ENCODE peak calls at places on chromosomes 5 and 9, in nine cellular contexts. M is uterus, S is heart right ventricle, T is neuronal stem cell, F is mammary epithelial cell, L is brain microvascular endothelial cell, N is endothelial cell of umbilical vein, A is H7, J is mucosa of descending colon. C is an unnamed sample. For H3K36me3, the result is how much of the 10 kb centered on the place peaks cover.

GRCh38 chr5:138230261-138230660 is 17.1 kb upstream of the CDC23 start:
- DNase-seq in A (no peak), M (no peak), J (no peak), N (no peak), S (peak), T (no peak), F (no peak), L (no peak), C (peak)

GRCh38 chr9:136584401-136585328 is 38.8 kb upstream of the NOTCH1 start:
- DNase-seq in J (no peak), T (no peak), A (no peak), F (no peak), S (peak), N (no peak), L (no peak), M (peak), C (no peak)

GRCh38 chr5:98428806-98429205 is 344.7 kb upstream of the RGMB start:
- DNase-seq in J (peak), S (no peak), N (peak), F (peak), T (no peak), M (no peak), L (peak), A (no peak), C (no peak)

GRCh38 chr5:74651710-74652109 is 11.2 kb upstream of the ENC1 start:
- DNase-seq in M (no peak), L (no peak), T (no peak), N (no peak), S (no peak), J (no peak), F (peak), A (no peak), C (no peak)

GRCh38 chr9:122382901-122383850 is 12.4 kb downstream of the PTGS1 start:
- DNase-seq in L (no peak), S (no peak), F (no peak), M (no peak), N (no peak), T (no peak), A (no peak), J (no peak), C (no peak)

GRCh38 chr5:7871560-7872113 is 2.7 kb downstream of the MTRR start:
- DNase-seq in A (no peak), J (peak), T (no peak), S (no peak), F (no peak), N (no peak), L (no peak), M (no peak), C (no peak)

GRCh38 chr5:149618581-149619248 is 37.4 kb downstream of the ARHGEF37 start:
- DNase-seq in N (peak), F (peak), S (no peak), M (no peak), J (peak), A (peak), T (peak), L (peak), C (peak)

GRCh38 chr5:171422495-171422894 is 3.0 kb downstream of the FGF18 start:
- DNase-seq in L (no peak), F (no peak), A (no peak), N (no peak), M (no peak), S (no peak), T (no peak), J (no peak), C (no peak)

GRCh38 chr5:16457853-16458252 is 7.7 kb downstream of the ZNF622 start:
- DNase-seq in S (no peak), F (peak), J (no peak), N (no peak), M (no peak), T (no peak), L (no peak), A (no peak), C (no peak)

GRCh38 chr5:16454686-16455085 is 10.9 kb downstream of the ZNF622 start:
- DNase-seq in J (no peak), L (no peak), N (no peak), T (no peak), F (no peak), S (no peak), A (no peak), M (no peak), C (no peak)

GRCh38 chr5:16455670-16456069 is 9.9 kb downstream of the ZNF622 start:
- DNase-seq in S (no peak), F (no peak), L (no peak), A (no peak), M (no peak), T (no peak), J (no peak), N (no peak), C (no peak)

GRCh38 chr5:16457451-16457850 is 8.1 kb downstream of the ZNF622 start:
- DNase-seq in L (no peak), M (no peak), S (no peak), N (peak), T (no peak), F (no peak), A (no peak), J (no peak), C (no peak)

GRCh38 chr5:16456103-16456832 is 9.3 kb downstream of the ZNF622 start:
- DNase-seq in L (peak), M (peak), S (no peak), T (peak), N (peak), J (peak), F (peak), A (peak), C (no peak)
- H3K36me3 ChIP-seq in L (half or more), M (under half), S (under half), T (under half), N (under half), J (under half), F (under half), A (under half), C (under half)

GRCh38 chr5:172729588-172729987 is 41.4 kb downstream of the DUSP1 start:
- DNase-seq in F (no peak), M (no peak), L (no peak), J (no peak), N (no peak), T (no peak), A (no peak), S (no peak), C (no peak)
- H3K36me3 ChIP-seq in F (under half), M (under half), L (under half), J (under half), N (under half), T (under half), A (under half), S (under half), C (under half)

DNA sequence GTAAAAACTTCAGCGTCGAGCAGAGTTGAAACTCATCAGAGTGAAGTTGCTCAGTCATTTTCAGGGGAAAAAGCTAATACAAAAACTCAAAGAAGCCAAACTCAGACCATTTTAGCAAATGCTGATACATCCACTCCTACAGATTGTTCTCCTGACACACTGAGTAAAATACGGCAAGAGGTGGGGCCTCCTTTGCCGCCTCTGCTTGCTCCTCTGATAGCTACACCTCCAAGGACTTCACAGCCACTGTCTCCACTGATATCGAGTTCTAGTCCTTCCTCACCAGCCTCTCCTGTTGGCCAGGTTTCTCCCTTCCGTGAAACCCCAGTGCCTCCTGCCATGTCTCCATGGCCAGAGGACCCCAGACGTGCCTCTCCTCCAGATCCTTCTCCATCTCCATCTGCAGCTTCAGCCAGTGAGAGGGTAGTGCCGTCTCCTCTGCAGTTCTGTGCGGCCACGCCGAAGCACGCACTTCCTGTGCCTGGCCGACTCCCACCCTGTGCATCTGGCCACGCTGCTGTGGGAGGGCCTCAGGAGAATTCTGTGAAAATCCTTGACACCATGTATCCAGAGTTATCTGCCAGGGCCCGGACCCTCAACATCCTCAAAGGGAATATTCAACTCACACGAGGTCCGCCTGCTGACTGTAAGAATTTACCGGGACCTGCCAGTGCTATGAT is 41.7 kb downstream of the ICE1 start:
- DNase-seq in M (no peak), S (no peak), F (no peak), T (no peak), L (no peak), J (no peak), A (no peak), N (no peak), C (no peak)
- H3K36me3 ChIP-seq in M (under half), S (under half), F (under half), T (under half), L (under half), J (under half), A (under half), N (under half), C (under half)

GRCh38 chr9:127509955-127510299 is 58.6 kb downstream of the LRSAM1 start:
- DNase-seq in N (no peak), F (no peak), J (no peak), S (no peak), M (no peak), L (no peak), T (no peak), A (no peak), C (no peak)

GRCh38 chr9:127508901-127509260 is 57.6 kb downstream of the LRSAM1 start:
- DNase-seq in L (no peak), J (no peak), N (no peak), M (no peak), F (no peak), T (no peak), A (no peak), S (no peak), C (no peak)

GRCh38 chr9:127507751-127508648 is 56.7 kb downstream of the LRSAM1 start:
- DNase-seq in T (no peak), M (no peak), A (no peak), N (no peak), L (no peak), J (no peak), F (no peak), S (no peak), C (no peak)

GRCh38 chr9:127506814-127507750 is 55.8 kb downstream of the LRSAM1 start:
- DNase-seq in F (no peak), T (no peak), M (no peak), L (peak), J (no peak), N (no peak), A (no peak), S (no peak), C (peak)

DNA sequence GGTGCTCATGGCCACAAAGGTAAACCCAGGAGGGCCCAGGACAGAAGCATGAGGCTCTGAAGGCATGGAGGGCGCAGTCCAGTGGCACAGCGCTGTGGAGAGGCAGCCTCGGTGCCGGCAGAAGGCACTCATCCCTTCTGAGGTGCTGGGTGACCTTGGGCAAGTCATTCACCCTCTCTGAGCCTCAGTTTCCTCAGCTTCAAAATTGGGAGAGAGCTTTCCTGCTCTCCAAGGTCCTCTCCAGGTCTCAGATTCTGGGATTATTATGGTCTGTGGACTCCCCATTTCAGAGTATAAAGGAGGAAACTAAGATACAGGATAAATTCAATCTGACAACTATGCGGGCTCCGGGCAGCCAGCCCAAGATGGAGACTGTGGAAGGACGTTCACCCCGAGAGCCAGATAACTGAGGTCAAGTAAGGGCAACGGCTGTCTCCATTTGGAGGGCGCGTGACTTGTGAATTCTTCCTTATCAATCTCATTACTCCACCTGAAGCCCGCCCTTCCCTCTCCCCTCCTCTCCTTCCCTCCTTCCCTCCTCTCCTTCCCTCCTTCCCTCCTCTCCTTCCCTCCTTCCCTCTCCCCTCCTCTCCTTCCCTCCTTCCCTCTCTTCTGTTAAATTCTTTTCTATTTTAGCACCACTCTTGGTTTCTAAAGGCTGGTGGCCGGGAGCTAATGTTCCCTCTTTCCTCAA is 58.1 kb downstream of the LRSAM1 start:
- DNase-seq in A (no peak), T (no peak), F (no peak), M (no peak), S (no peak), J (no peak), N (no peak), L (no peak), C (no peak)
- H3K36me3 ChIP-seq in A (under half), T (under half), F (under half), M (under half), S (under half), J (under half), N (under half), L (half or more), C (half or more)

DNA sequence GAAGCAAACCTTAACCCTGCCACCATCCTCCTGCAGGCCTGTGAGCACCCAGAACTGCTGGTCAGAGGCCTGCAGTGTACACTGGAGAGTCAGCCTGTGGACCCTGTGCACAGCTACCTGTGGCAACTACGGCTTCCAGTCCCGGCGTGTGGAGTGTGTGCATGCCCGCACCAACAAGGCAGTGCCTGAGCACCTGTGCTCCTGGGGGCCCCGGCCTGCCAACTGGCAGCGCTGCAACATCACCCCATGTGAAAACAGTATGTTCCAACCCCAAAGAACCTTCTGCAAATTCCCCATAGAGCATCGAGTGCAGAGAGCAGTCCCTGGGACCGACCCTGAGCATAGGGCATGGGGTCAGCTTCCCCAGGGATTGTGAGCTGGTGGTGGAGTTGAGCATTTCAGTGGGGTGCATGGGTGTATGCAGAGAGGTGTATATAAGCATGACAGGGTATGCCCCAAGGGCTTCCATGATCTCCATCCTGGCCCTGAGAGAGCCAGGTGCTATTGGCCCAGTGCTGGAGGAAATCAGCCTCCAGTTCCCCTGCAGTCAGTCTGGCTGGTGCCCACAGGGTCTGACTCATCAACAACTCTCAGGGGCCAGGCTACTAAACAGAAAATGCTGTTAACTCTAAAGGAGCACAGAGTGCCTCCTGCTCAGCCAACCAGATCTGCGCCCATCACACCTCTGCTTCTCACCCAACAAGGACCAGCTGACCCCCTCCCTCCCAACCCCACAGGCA is 126.2 kb downstream of the SAXO1 start:
- DNase-seq in J (no peak), F (no peak), N (no peak), L (peak), M (no peak), A (no peak), S (no peak), T (no peak), C (peak)
- H3K36me3 ChIP-seq in J (under half), F (under half), N (under half), L (under half), M (under half), A (under half), S (under half), T (under half), C (under half)

GRCh38 chr9:120413121-120414048 is 166.6 kb downstream of the CDK5RAP2 start:
- DNase-seq in M (no peak), S (no peak), A (peak), N (no peak), J (no peak), F (no peak), L (no peak), T (peak), C (no peak)
- H3K36me3 ChIP-seq in M (under half), S (under half), A (under half), N (under half), J (under half), F (under half), L (under half), T (under half), C (half or more)

GRCh38 chr5:172825610-172826204 is 8.3 kb upstream of the ERGIC1 start:
- DNase-seq in J (no peak), S (no peak), L (no peak), M (no peak), T (no peak), N (no peak), A (no peak), F (no peak), C (no peak)
- H3K36me3 ChIP-seq in J (under half), S (under half), L (under half), M (under half), T (under half), N (under half), A (under half), F (under half), C (under half)

DNA sequence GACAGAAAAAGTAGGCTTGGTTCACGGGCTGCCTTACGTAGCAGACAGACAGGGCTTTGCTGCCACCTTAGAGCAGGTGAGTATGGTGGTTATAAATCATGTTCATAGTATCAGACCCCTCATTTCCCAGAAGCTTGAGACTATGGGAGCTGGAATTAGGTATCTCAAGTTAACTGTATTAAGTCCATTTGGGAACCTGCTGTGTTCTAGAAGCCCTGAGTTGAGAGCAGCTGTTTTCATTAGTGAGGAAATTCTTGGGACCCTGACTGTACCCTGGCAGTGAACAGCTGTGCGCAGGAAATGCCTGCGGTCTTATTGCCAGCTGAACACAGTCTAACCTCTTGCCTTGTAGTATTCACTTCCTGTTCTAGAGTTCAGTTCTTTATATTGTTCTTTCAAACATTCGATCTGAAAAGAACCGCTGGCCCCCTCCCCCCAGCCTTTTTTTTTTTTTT is 29.8 kb downstream of the UGCG start:
- DNase-seq in J (peak), A (no peak), N (peak), L (peak), M (no peak), S (peak), F (no peak), T (no peak), C (peak)
- H3K36me3 ChIP-seq in J (under half), A (under half), N (under half), L (half or more), M (under half), S (under half), F (under half), T (under half), C (half or more)

C was measured in SJCRH30.